ENCODE peak calls at places on chromosomes 12 and 14, in four cellular contexts. S is HuH-7.5, O is A549, R is psoas muscle. W is an unnamed sample.

GRCh38 chr12:89187507-89187906 is 164.8 kb downstream of the DUSP6 start:
- DNase-seq in S (no peak), O (no peak), R (no peak), W (no peak)

GRCh38 chr14:62546862-62547474 is 498.3 kb downstream of the KCNH5 start:
- DNase-seq in S (no peak), O (peak; percentile 12), R (no peak), W (no peak)

GRCh38 chr12:52259850-52260249 is 14.6 kb upstream of the KRT86 start:
- DNase-seq in S (no peak), O (no peak), R (no peak), W (no peak)

GRCh38 chr14:47103781-47104180 is 452.2 kb upstream of the RPL10L start:
- DNase-seq in S (no peak), O (no peak), R (no peak), W (no peak)

GRCh38 chr14:31241450-31242114 is 34.0 kb upstream of the HECTD1 start:
- DNase-seq in S (no peak), O (no peak), R (no peak), W (no peak)

GRCh38 chr14:24051789-24052655 is at the start of gene CARMIL3:
- DNase-seq in S (peak; percentile 79), O (peak; percentile 35), R (peak; percentile 78), W (peak; percentile 40)

GRCh38 chr12:119661882-119662281 is 6.1 kb upstream of the PRKAB1 start:
- DNase-seq in S (no peak), O (no peak), R (no peak), W (no peak)

GRCh38 chr12:123122649-123123048 is 28.2 kb downstream of the PITPNM2 start:
- DNase-seq in S (no peak), O (no peak), R (no peak), W (no peak)

GRCh38 chr12:6522193-6522592 is 12.1 kb upstream of the GAPDH start:
- DNase-seq in S (no peak), O (no peak), R (no peak), W (no peak)

GRCh38 chr14:41034969-41035368 is 571.7 kb upstream of the LRFN5 start:
- DNase-seq in S (no peak), O (no peak), R (no peak), W (no peak)

GRCh38 chr12:49872781-49873181 is 29.9 kb upstream of the BCDIN3D start:
- DNase-seq in S (no peak), O (no peak), R (no peak), W (no peak)

GRCh38 chr14:66650491-66650911 is 142.6 kb downstream of the GPHN start:
- DNase-seq in S (no peak), O (no peak), R (no peak), W (no peak)

W was measured in NK-92 treated with Interleukin-12 subunit alpha and Interleukin-12 subunit beta, amount 100 ng/mL, for 24 hours.